ENCODE peak calls at places on chromosomes 16 and 17, in five cellular contexts. N, O, X, A and T are unnamed samples. For H3K36me3, the result is how much of the 10 kb centered on the place peaks cover.

GRCh38 chr16:85253127-85253941 is 141.1 kb upstream of the CIBAR2 start:
- DNase-seq in N (peak), O (no peak), X (no peak), A (no peak), T (peak)

GRCh38 chr17:3773511-3773910 is 27.5 kb downstream of the ITGAE start:
- DNase-seq in N (peak), O (no peak), X (no peak), A (no peak), T (no peak)

GRCh38 chr17:50559674-50560184 is 786 bp upstream of the CACNA1G start:
- DNase-seq in N (peak), O (no peak), X (no peak), A (no peak), T (peak)

GRCh38 chr16:19020689-19021088 is 37.0 kb downstream of the TMC7 start:
- DNase-seq in N (no peak), O (no peak), X (no peak), A (no peak), T (no peak)

GRCh38 chr17:47839899-47840741 is 953 bp downstream of the SCRN2 start:
- DNase-seq in N (no peak), O (no peak), X (no peak), A (no peak), T (peak)

GRCh38 chr17:48011405-48012150 is 26.0 kb downstream of the COPZ2 start:
- DNase-seq in N (peak), O (no peak), X (no peak), A (no peak), T (peak)

GRCh38 chr16:67481561-67482259 is 753 bp upstream of the ATP6V0D1 start:
- DNase-seq in N (peak), O (peak), X (no peak), A (no peak), T (peak)

GRCh38 chr17:37651846-37652245 is 8.6 kb upstream of the DDX52 start:
- DNase-seq in N (no peak), O (no peak), X (no peak), A (no peak), T (no peak)

GRCh38 chr17:15457723-15458094 is 9.7 kb downstream of the CDRT4 start:
- DNase-seq in N (no peak), O (peak), X (no peak), A (no peak), T (no peak)

GRCh38 chr16:3645108-3645503 is 9.4 kb upstream of the DNASE1 start:
- DNase-seq in N (no peak), O (no peak), X (no peak), A (no peak), T (no peak)

GRCh38 chr17:80262775-80263244 is 2.2 kb downstream of the RNF213 start:
- DNase-seq in N (no peak), O (no peak), X (no peak), A (no peak), T (no peak)

GRCh38 chr17:77821114-77821513 is 137.4 kb upstream of the TNRC6C start:
- DNase-seq in N (no peak), O (no peak), X (no peak), A (no peak), T (peak)

GRCh38 chr17:76997981-76998531 is 129.9 kb downstream of the MGAT5B start:
- DNase-seq in N (peak), O (no peak), X (no peak), A (no peak), T (peak)

GRCh38 chr17:16243385-16243784 is 26.4 kb downstream of the PIGL start:
- DNase-seq in N (no peak), O (no peak), X (no peak), A (no peak), T (no peak)

GRCh38 chr16:72536673-72537435 is 364.9 kb upstream of the PMFBP1 start:
- DNase-seq in N (peak), O (no peak), X (no peak), A (no peak), T (no peak)

GRCh38 chr16:86222541-86222940 is 287.8 kb upstream of the FOXF1 start:
- DNase-seq in N (peak), O (no peak), X (no peak), A (no peak), T (no peak)

GRCh38 chr17:69474171-69474831 is 59.8 kb downstream of the MAP2K6 start:
- DNase-seq in N (no peak), O (no peak), X (no peak), A (no peak), T (peak)

GRCh38 chr16:23318639-23319038 is 16.5 kb downstream of the SCNN1B start:
- DNase-seq in N (no peak), O (no peak), X (no peak), A (no peak), T (no peak)

GRCh38 chr17:62093188-62094155 is 28.4 kb upstream of the MED13 start:
- DNase-seq in N (peak), O (no peak), X (peak), A (peak), T (peak)

GRCh38 chr17:73399056-73399455 is 87.3 kb upstream of the CDC42EP4 start:
- DNase-seq in N (no peak), O (no peak), X (no peak), A (no peak), T (no peak)

GRCh38 chr16:77723108-77723514 is 797 bp downstream of the NUDT7 start:
- DNase-seq in N (peak), O (peak), X (no peak), A (no peak), T (no peak)

GRCh38 chr16:72818286-72818845 is 229.6 kb downstream of the ZFHX3 start:
- DNase-seq in N (peak), O (no peak), X (no peak), A (no peak), T (no peak)

GRCh38 chr16:1613728-1614225 is 1.6 kb downstream of the CRAMP1 start:
- DNase-seq in N (no peak), O (no peak), X (no peak), A (no peak), T (peak)

GRCh38 chr16:55248494-55248893 is 75.5 kb upstream of the IRX6 start:
- DNase-seq in N (no peak), O (no peak), X (no peak), A (no peak), T (peak)

GRCh38 chr16:50946606-50947005 is 204.5 kb downstream of the SALL1 start:
- DNase-seq in N (no peak), O (no peak), X (no peak), A (no peak), T (no peak)

GRCh38 chr17:41578538-41578937 is 6.7 kb upstream of the KRT9 start:
- DNase-seq in N (no peak), O (no peak), X (no peak), A (no peak), T (no peak)

GRCh38 chr17:61381537-61381936 is 18.1 kb upstream of the TBX2 start:
- DNase-seq in N (no peak), O (no peak), X (no peak), A (no peak), T (no peak)

GRCh38 chr16:53849994-53850393 is 146.0 kb downstream of the FTO start:
- DNase-seq in N (no peak), O (no peak), X (no peak), A (no peak), T (no peak)

GRCh38 chr17:57806083-57806830 is 43.6 kb downstream of the MRPS23 start:
- DNase-seq in N (no peak), O (no peak), X (no peak), A (no peak), T (no peak)

GRCh38 chr16:79088971-79089370 is 511.6 kb downstream of the MAF start:
- DNase-seq in N (no peak), O (no peak), X (no peak), A (no peak), T (no peak)

GRCh38 chr16:79081292-79082066 is 519.1 kb downstream of the MAF start:
- DNase-seq in N (no peak), O (no peak), X (no peak), A (no peak), T (peak)

GRCh38 chr16:79082955-79083354 is 517.6 kb downstream of the MAF start:
- DNase-seq in N (no peak), O (no peak), X (no peak), A (no peak), T (no peak)

GRCh38 chr16:79079656-79080420 is 520.7 kb downstream of the MAF start:
- DNase-seq in N (no peak), O (no peak), X (no peak), A (no peak), T (no peak)

DNA sequence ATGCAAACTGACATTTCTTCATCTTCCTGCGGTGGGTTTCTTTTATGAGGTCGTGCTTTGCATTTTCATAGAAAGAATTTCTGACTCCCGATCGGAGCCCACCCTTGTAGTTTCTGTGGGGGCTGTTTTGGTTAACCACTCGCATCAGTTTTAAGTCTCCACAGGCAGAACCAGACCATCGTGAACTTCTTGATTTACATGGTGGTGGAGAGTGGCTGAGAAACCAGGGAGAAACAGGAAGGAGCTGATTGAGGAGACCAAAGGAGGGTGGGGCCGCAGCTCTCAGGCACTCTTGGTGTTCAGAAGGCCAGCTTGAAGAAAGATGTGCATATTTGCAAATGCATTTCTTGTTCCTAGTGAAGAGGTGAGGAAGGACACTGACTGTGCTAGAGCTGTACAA is 516.7 kb downstream of the MAF start:
- DNase-seq in N (no peak), O (no peak), X (no peak), A (no peak), T (no peak)
- H3K36me3 ChIP-seq in N (under half), O (under half), X (under half), A (under half), T (under half)

GRCh38 chr16:46929378-46930332 is 43.8 kb downstream of the DNAJA2 start:
- DNase-seq in N (peak), O (peak), X (no peak), A (peak), T (peak)

GRCh38 chr16:46927273-46927672 is 43.1 kb downstream of the GPT2 start:
- DNase-seq in N (no peak), O (peak), X (no peak), A (no peak), T (no peak)

GRCh38 chr16:46930861-46931260 is 42.6 kb downstream of the DNAJA2 start:
- DNase-seq in N (no peak), O (no peak), X (no peak), A (no peak), T (no peak)

GRCh38 chr16:46926470-46927225 is 42.5 kb downstream of the GPT2 start:
- DNase-seq in N (no peak), O (no peak), X (no peak), A (no peak), T (no peak)

DNA sequence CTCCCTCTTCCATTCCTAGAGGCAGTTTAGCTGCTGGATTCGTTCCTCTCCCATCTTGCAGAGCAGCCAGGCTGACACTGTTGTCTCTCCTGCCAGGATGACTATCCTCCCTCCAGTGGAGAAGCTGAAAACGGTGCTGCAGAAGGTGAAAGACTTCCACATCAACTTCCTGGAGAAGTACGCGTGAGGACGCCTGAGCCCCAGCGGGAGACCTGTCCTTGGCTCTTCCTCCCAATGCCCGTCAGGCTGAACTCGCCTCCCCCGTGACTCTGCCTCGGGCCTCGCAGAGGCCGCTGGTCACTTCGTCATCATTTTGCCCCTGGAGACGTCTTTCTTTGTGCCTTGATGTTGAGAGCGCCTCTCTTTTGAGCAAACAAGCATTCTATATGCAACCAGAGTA is 44.6 kb downstream of the GPT2 start:
- DNase-seq in N (no peak), O (no peak), X (no peak), A (no peak), T (no peak)
- H3K36me3 ChIP-seq in N (under half), O (under half), X (under half), A (under half), T (under half)

GRCh38 chr17:59069856-59070255 is 36.8 kb downstream of the TRIM37 start:
- DNase-seq in N (no peak), O (no peak), X (no peak), A (no peak), T (no peak)
- H3K36me3 ChIP-seq in N (under half), O (under half), X (under half), A (under half), T (under half)

DNA sequence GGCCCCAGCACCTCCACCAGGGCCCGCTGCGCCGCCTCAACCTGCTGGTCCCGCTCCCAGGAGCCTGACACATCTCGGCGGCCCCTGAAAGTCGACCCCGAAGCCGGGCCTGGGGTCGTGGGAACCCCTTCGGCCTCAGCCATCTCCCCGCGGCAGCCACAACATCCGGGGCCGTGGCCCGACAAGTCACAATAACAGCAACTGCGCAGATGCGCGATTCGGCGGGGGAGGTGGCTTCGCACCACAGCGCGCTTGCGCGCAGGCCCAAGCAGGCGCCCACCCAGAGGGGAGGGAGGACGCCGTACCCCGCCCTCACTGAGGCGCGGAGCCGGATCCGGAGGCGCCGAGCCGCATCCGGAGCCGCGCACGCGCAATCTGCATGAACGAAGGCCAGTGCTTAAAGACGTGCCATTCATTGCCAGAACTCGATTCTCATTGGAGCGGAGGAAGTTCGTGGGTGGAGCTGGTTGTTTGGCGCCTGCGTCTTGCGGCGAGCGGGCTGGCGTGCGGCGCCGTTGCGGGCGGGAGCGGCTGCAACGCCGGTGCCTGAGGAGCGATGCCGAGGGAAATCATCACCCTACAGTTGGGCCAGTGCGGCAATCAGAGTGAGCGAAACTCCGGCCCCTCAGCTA is at the start of the genes RETREG3 and TUBG1:
- DNase-seq in N (peak), O (peak), X (peak), A (peak), T (peak)
- H3K36me3 ChIP-seq in N (under half), O (under half), X (under half), A (under half), T (under half)

DNA sequence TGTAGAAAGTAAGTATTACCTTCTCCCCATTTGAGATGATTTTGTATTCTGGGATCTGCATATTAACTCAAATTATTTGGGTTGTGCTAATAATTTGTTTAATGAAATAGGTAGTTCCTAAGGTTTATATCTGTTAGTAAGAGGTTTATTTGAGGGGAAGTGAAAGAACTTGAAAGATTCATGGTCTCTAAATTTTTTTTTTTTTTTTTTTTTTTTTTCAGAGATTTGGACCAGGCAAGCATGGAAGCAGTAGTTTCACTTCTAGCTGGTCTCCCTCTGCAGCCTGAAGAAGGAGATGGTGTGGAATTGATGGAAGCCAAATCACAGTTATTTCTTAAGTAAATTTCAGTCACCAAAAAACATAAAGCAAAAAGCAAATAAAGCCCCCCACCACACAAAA is 65.2 kb downstream of the OMG start:
- DNase-seq in N (no peak), O (no peak), X (no peak), A (no peak), T (no peak)
- H3K36me3 ChIP-seq in N (under half), O (under half), X (under half), A (under half), T (under half)

DNA sequence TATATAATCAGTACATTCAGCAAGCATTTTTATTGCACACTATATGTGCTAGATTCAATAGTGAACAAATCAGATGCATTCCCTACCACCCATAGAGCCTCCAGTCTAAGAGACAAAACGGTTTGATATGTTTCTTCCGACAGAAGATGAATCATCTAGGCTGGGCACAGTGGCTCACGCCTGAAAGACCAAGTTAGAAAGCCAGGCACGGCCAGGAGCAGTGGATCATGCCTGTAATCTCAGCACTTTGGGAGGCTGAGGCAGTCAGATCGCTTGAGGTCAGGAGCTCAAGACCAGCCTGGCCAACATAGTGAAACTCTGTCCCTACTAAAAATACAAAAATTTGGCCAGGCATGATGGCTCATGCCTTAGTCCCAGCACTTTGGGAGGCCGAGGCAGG is 18.3 kb upstream of the COPRS start:
- DNase-seq in N (peak), O (no peak), X (no peak), A (no peak), T (no peak)
- H3K36me3 ChIP-seq in N (under half), O (under half), X (under half), A (under half), T (under half)